ENCODE peak calls at places on chromosomes 5 and 9, in seven cellular contexts. R, W, M, D, O, N and Y are unnamed samples. For H3K36me3 and H3K4me1, the result is how much of the 10 kb centered on the place peaks cover.

GRCh38 chr5:149130121-149130931 is 11.0 kb upstream of the ABLIM3 start:
- DNase-seq in O (no peak), W (no peak), M (no peak), N (no peak), D (no peak), R (no peak), Y (no peak)

GRCh38 chr9:14746655-14747054 is 24.1 kb upstream of the CER1 start:
- DNase-seq in O (no peak), W (no peak), D (no peak), M (no peak), R (no peak), N (no peak), Y (no peak)

GRCh38 chr5:112878760-112879159 is 17.7 kb downstream of the SRP19 start:
- DNase-seq in O (no peak), N (no peak), W (no peak), M (no peak), R (no peak), D (peak), Y (peak)

GRCh38 chr5:81303563-81303962 is 2.2 kb downstream of the ZCCHC9 start:
- DNase-seq in R (no peak), W (no peak), M (no peak), O (no peak), N (no peak), D (peak), Y (no peak)

GRCh38 chr9:129111143-129111761 is at the start of gene PTPA:
- DNase-seq in R (peak), M (peak), W (peak), D (peak), N (peak), O (peak), Y (peak)

GRCh38 chr9:38371495-38371894 is 21.0 kb upstream of the ALDH1B1 start:
- DNase-seq in M (no peak), W (peak), R (no peak), O (no peak), N (peak), D (peak), Y (peak)

GRCh38 chr9:69174645-69175487 is 789 bp downstream of the TJP2 start:
- DNase-seq in D (peak), W (no peak), M (no peak), R (no peak), O (no peak), N (no peak), Y (no peak)

GRCh38 chr9:116437411-116438370 is 249.4 kb upstream of the TRIM32 start:
- DNase-seq in W (no peak), R (no peak), O (no peak), D (peak), N (no peak), M (no peak), Y (no peak)

GRCh38 chr9:117178596-117179111 is 236.2 kb downstream of the ASTN2 start:
- DNase-seq in W (no peak), M (no peak), D (peak), R (no peak), O (no peak), N (no peak), Y (no peak)

GRCh38 chr5:6875376-6875775 is 162.1 kb downstream of the TENT4A start:
- DNase-seq in M (no peak), D (no peak), N (no peak), W (peak), O (no peak), R (no peak), Y (no peak)

GRCh38 chr5:2201011-2201410 is 318.3 kb upstream of the IRX4 start:
- DNase-seq in M (no peak), N (no peak), R (no peak), O (no peak), D (no peak), W (no peak), Y (no peak)

GRCh38 chr5:175288048-175288621 is 155.8 kb downstream of the DRD1 start:
- DNase-seq in M (no peak), N (peak), O (no peak), D (peak), W (no peak), R (no peak), Y (no peak)

GRCh38 chr9:93071464-93071863 is 13.0 kb downstream of the SUSD3 start:
- DNase-seq in O (no peak), W (no peak), D (peak), R (no peak), M (no peak), N (no peak), Y (no peak)

GRCh38 chr5:124652514-124652819 is 94.0 kb downstream of the ZNF608 start:
- DNase-seq in W (no peak), N (no peak), D (no peak), M (no peak), R (no peak), O (no peak), Y (no peak)

GRCh38 chr5:80291776-80292175 is 28.0 kb upstream of the SPZ1 start:
- DNase-seq in N (no peak), W (no peak), O (no peak), R (no peak), D (no peak), M (no peak), Y (no peak)

GRCh38 chr5:75037106-75037505 is 15.3 kb downstream of the GCNT4 start:
- DNase-seq in M (peak), N (peak), R (no peak), D (peak), O (no peak), W (peak), Y (peak)

GRCh38 chr9:121278535-121279169 is 10.7 kb downstream of the GSN start:
- DNase-seq in N (peak), O (peak), R (no peak), W (peak), M (peak), D (peak), Y (peak)

GRCh38 chr9:112819635-112820496 is 69.3 kb downstream of the SNX30 start:
- DNase-seq in W (peak), D (peak), R (no peak), N (peak), O (no peak), M (no peak), Y (peak)

GRCh38 chr5:98769006-98769255 is 4.5 kb upstream of the RGMB start:
- DNase-seq in O (peak), W (peak), R (peak), M (no peak), D (no peak), N (peak), Y (peak)

GRCh38 chr5:28542968-28543367 is 1504.6 kb upstream of the CDH9 start:
- DNase-seq in M (no peak), W (no peak), D (peak), N (no peak), O (no peak), R (no peak), Y (no peak)

GRCh38 chr5:147860641-147861025 is 17.9 kb upstream of the SCGB3A2 start:
- DNase-seq in R (no peak), M (no peak), D (no peak), W (peak), O (no peak), N (peak), Y (peak)

GRCh38 chr9:76109953-76110352 is 219.5 kb downstream of the PCSK5 start:
- DNase-seq in M (peak), N (no peak), O (no peak), R (no peak), W (no peak), D (peak), Y (peak)

GRCh38 chr9:3828495-3828894 is 302.7 kb upstream of the RFX3 start:
- DNase-seq in N (no peak), O (no peak), M (no peak), D (peak), R (no peak), W (no peak), Y (no peak)

GRCh38 chr9:90343360-90343759 is 299.3 kb downstream of the DIRAS2 start:
- DNase-seq in R (no peak), O (no peak), D (no peak), N (no peak), M (no peak), W (no peak), Y (no peak)

GRCh38 chr9:115042781-115043509 is 75.0 kb downstream of the TNC start:
- DNase-seq in R (no peak), M (no peak), W (no peak), N (no peak), D (peak), O (peak), Y (no peak)

GRCh38 chr9:580652-581342 is 260.7 kb upstream of the DMRT1 start:
- DNase-seq in D (no peak), R (no peak), M (no peak), O (peak), W (no peak), N (no peak), Y (no peak)

GRCh38 chr9:36093384-36093783 is 43.1 kb upstream of the GLIPR2 start:
- DNase-seq in M (no peak), O (no peak), W (no peak), R (no peak), D (no peak), N (no peak), Y (no peak)

GRCh38 chr5:32004404-32004803 is 169.7 kb downstream of the GOLPH3 start:
- DNase-seq in M (no peak), N (no peak), O (no peak), R (no peak), W (no peak), D (no peak), Y (no peak)

GRCh38 chr9:16266648-16267276 is 603.7 kb downstream of the BNC2 start:
- DNase-seq in O (no peak), R (no peak), W (no peak), D (no peak), M (no peak), N (no peak), Y (no peak)

GRCh38 chr5:115372121-115372520 is 75.7 kb upstream of the CCDC112 start:
- DNase-seq in W (no peak), D (peak), O (no peak), N (no peak), R (no peak), M (no peak), Y (no peak)

GRCh38 chr5:177454397-177455035 is 7.9 kb downstream of the PRR7 start:
- DNase-seq in D (peak), O (peak), W (peak), R (peak), N (peak), M (peak), Y (peak)

GRCh38 chr9:38118862-38119435 is 49.9 kb upstream of the SHB start:
- DNase-seq in D (no peak), M (no peak), N (no peak), W (no peak), R (no peak), O (no peak), Y (no peak)

GRCh38 chr5:148972396-148972795 is 90.5 kb downstream of the SH3TC2 start:
- DNase-seq in M (no peak), N (no peak), D (no peak), R (no peak), O (no peak), W (no peak), Y (no peak)

GRCh38 chr5:111313017-111313724 is 89.0 kb downstream of the CAMK4 start:
- DNase-seq in O (no peak), M (no peak), D (no peak), W (no peak), R (no peak), N (no peak), Y (no peak)

GRCh38 chr5:118981783-118982182 is 6.6 kb downstream of the DTWD2 start:
- DNase-seq in O (no peak), N (no peak), R (no peak), D (no peak), W (no peak), M (no peak), Y (no peak)

GRCh38 chr5:57841671-57842375 is 359.2 kb upstream of the ACTBL2 start:
- DNase-seq in W (no peak), R (no peak), M (no peak), D (peak), O (no peak), N (no peak), Y (no peak)

GRCh38 chr9:89153618-89154017 is 25.0 kb downstream of the SHC3 start:
- DNase-seq in O (no peak), R (no peak), M (no peak), D (peak), N (no peak), W (no peak), Y (no peak)

GRCh38 chr5:143228597-143229293 is 174.7 kb downstream of the NR3C1 start:
- DNase-seq in D (no peak), R (no peak), M (no peak), W (no peak), O (no peak), N (no peak), Y (no peak)

DNA sequence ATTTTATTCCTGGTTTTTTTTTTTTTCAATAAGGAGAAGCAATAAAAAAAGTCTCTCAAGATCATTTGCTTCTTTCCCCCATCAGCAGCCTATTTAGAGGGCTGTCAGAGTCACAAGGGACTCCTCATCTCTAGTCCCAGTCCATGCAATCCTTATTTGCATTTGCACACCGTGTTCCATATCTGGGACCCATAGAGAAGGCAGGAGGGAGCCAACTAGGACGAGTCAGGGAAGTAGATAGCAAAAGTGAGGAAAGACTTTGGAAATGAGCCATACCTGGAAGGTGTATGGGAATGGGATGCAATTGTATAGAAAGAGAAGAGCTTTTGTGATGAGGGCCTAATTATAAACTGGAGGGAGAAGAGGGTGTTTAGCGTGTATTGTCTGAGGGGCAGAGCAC is 160.0 kb downstream of the PIK3R1 start:
- DNase-seq in M (no peak), N (no peak), D (no peak), R (no peak), W (no peak), O (no peak), Y (no peak)
- H3K36me3 ChIP-seq in M (under half), N (under half), D (under half), R (under half), W (under half), O (under half), Y (under half)

DNA sequence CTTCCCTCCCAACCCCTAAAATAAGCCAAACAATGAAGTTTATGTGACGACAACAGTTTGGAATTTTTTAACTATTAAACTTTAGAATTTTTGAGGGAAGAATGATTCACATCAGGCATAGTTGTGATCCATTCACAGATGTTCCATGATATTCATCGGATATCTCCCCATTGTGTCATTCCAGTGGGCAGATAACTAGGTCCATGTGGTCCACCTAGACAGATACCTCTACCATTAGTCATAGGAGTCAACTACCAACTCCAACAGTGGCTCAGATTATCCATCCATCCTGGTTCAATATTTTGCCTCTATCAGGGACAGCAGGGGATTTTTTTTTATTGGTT is 283.0 kb downstream of the ADAMTS6 start:
- DNase-seq in M (no peak), D (peak), R (no peak), O (no peak), N (no peak), W (no peak), Y (no peak)
- H3K27ac ChIP-seq in M (no peak), D (peak), R (no peak), O (no peak), N (no peak), W (no peak), Y (no peak)

GRCh38 chr9:73146113-73146815 is 5.4 kb upstream of the ANXA1 start:
- DNase-seq in R (no peak), O (no peak), D (no peak), W (no peak), M (no peak), N (no peak), Y (no peak)
- H3K4me1 ChIP-seq in R (under half), O (half or more), D (under half), W (under half), M (under half), N (under half), Y (under half)

GRCh38 chr5:4981612-4982011 is 158.5 kb upstream of the ADAMTS16 start:
- DNase-seq in R (no peak), M (no peak), O (no peak), W (no peak), N (no peak), D (no peak), Y (no peak)

GRCh38 chr5:4990017-4990416 is 150.1 kb upstream of the ADAMTS16 start:
- DNase-seq in D (no peak), W (no peak), R (no peak), M (no peak), O (no peak), N (no peak), Y (no peak)

GRCh38 chr5:4989121-4989520 is 151.0 kb upstream of the ADAMTS16 start:
- DNase-seq in D (no peak), N (no peak), O (no peak), R (no peak), W (no peak), M (no peak), Y (no peak)

GRCh38 chr5:4987431-4987830 is 152.7 kb upstream of the ADAMTS16 start:
- DNase-seq in M (no peak), D (peak), N (no peak), O (no peak), W (no peak), R (no peak), Y (no peak)

DNA sequence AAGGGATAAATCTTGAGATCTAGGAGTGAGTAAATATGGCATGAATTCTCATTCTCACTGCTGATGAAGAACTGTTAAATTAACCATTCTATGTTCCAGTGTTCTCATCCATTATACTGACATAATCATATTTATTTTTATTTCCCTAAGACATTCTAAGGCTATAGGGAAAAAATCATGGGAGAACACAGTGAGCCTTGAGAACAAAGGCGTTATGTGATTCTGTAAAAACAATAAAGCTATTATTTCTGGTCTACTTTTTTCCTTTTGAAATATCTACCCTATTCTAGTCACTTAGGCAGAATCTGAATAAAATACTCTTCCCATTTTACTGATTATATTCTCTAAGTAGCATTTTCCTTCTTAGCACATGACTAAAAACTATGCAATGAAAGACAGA is 155.7 kb upstream of the ADAMTS16 start:
- DNase-seq in O (no peak), M (no peak), N (no peak), W (no peak), D (no peak), R (no peak), Y (no peak)
- H3K36me3 ChIP-seq in O (under half), M (under half), N (under half), W (under half), D (under half), R (under half), Y (under half)

GRCh38 chr5:61245486-61245885 is 83.2 kb upstream of the SMIM15 start:
- DNase-seq in W (no peak), R (no peak), O (no peak), N (peak), M (no peak), D (peak), Y (no peak)
- H3K27ac ChIP-seq in W (peak), R (no peak), O (no peak), N (peak), M (no peak), D (no peak), Y (no peak)

DNA sequence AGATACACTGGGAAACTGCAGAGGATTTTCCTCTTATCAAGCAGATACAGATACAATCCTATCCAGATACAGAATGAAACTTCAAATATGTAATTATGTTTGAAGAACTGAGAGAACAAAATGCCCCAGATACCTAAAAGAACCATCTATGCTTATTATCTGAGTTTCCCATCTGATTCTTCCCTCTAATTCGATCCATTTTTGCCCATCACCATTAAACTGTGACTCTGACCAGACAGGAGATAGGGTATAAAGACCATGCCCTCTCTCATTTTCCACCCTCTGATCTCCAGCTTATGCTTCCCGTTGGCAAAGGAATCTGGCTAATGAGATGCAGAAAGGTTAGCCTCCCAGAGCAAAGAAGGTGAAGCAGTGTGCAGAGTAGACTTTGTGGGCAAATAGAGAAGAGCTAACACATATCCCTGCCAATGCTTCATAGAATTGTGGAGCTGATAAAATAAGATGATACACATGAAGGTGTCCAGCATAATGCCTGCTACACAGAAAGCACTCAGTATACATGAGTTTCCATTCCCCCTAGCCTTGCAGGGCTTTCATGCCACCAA is 130.9 kb upstream of the TARS1 start:
- DNase-seq in W (no peak), O (no peak), D (no peak), N (no peak), R (no peak), M (no peak), Y (no peak)
- H3K4me1 ChIP-seq in W (under half), O (under half), D (under half), N (under half), R (under half), M (under half), Y (under half)

GRCh38 chr9:95077766-95078382 is 239.6 kb downstream of the FANCC start:
- DNase-seq in D (no peak), W (peak), R (no peak), N (peak), O (no peak), M (no peak), Y (no peak)
- H3K36me3 ChIP-seq in D (under half), W (under half), R (under half), N (under half), O (half or more), M (under half), Y (under half)